ENCODE peak calls at places on chromosome 2, in eight cellular contexts. V is cardiac muscle cell; H is Caco-2; A is tibial nerve; E is T-helper 17 cell; M is naive thymus-derived CD4-positive, alpha-beta T cell; Q is body of pancreas; F is CD4-positive, CD25-positive, alpha-beta regulatory T cell. G is an unnamed sample. For H3K9me3, the result is how much of the 10 kb centered on the place peaks cover.

GRCh38 chr2:21633531-21634310 is 510.0 kb downstream of the TDRD15 start:
- DNase-seq in V (no peak), H (no peak), A (no peak), E (no peak), M (no peak), Q (no peak), F (no peak), G (no peak)

GRCh38 chr2:64675860-64676259 is 22.1 kb upstream of the SERTAD2 start:
- DNase-seq in V (no peak), H (no peak), A (no peak), E (no peak), M (no peak), Q (no peak), F (peak), G (no peak)

GRCh38 chr2:119137502-119137901 is 21.0 kb downstream of the C1QL2 start:
- DNase-seq in V (no peak), H (no peak), A (no peak), E (no peak), M (no peak), Q (no peak), F (no peak), G (no peak)

GRCh38 chr2:45973426-45973825 is 322.0 kb downstream of the PRKCE start:
- DNase-seq in V (no peak), H (no peak), A (no peak), E (no peak), M (no peak), Q (no peak), F (no peak), G (no peak)

GRCh38 chr2:98726735-98727368 is 4.1 kb downstream of the MGAT4A start:
- DNase-seq in V (no peak), H (no peak), A (no peak), E (no peak), M (no peak), Q (no peak), F (no peak), G (no peak)

GRCh38 chr2:185979546-185980071 is 241.0 kb downstream of the FSIP2 start:
- DNase-seq in V (no peak), H (peak), A (no peak), E (no peak), M (no peak), Q (no peak), F (no peak), G (no peak)

GRCh38 chr2:177335917-177336450 is 56.6 kb upstream of the AGPS start:
- DNase-seq in V (no peak), H (no peak), A (no peak), E (no peak), M (no peak), Q (no peak), F (no peak), G (no peak)

GRCh38 chr2:163701399-163702195 is 34.2 kb downstream of the FIGN start:
- DNase-seq in V (no peak), H (no peak), A (no peak), E (no peak), M (no peak), Q (no peak), F (no peak), G (no peak)

GRCh38 chr2:197850882-197851281 is 46.5 kb downstream of the PLCL1 start:
- DNase-seq in V (peak), H (no peak), A (no peak), E (no peak), M (no peak), Q (no peak), F (no peak), G (no peak)

GRCh38 chr2:46706264-46706983 is 209.2 kb downstream of the MCFD2 start:
- DNase-seq in V (no peak), H (no peak), A (no peak), E (no peak), M (no peak), Q (no peak), F (no peak), G (peak)

GRCh38 chr2:74373189-74373588 is 6.9 kb downstream of the DCTN1 start:
- DNase-seq in V (peak), H (no peak), A (peak), E (no peak), M (no peak), Q (peak), F (no peak), G (no peak)

GRCh38 chr2:9378433-9379371 is 44.6 kb downstream of the ITGB1BP1 start:
- DNase-seq in V (peak), H (no peak), A (peak), E (no peak), M (no peak), Q (peak), F (no peak), G (no peak)

GRCh38 chr2:152651834-152652233 is 65.4 kb downstream of the PRPF40A start:
- DNase-seq in V (no peak), H (no peak), A (no peak), E (no peak), M (no peak), Q (no peak), F (no peak), G (no peak)

GRCh38 chr2:237178396-237178795 is 92.7 kb downstream of the COPS8 start:
- DNase-seq in V (no peak), H (no peak), A (no peak), E (no peak), M (no peak), Q (no peak), F (no peak), G (no peak)

GRCh38 chr2:121239969-121240368 is 45.0 kb downstream of the TFCP2L1 start:
- DNase-seq in V (no peak), H (no peak), A (no peak), E (no peak), M (no peak), Q (no peak), F (no peak), G (no peak)

GRCh38 chr2:232146294-232146693 is 184.8 kb downstream of the DIS3L2 start:
- DNase-seq in V (no peak), H (no peak), A (no peak), E (no peak), M (no peak), Q (no peak), F (no peak), G (no peak)

GRCh38 chr2:42309366-42309765 is 51.7 kb downstream of the COX7A2L start:
- DNase-seq in V (no peak), H (no peak), A (no peak), E (no peak), M (no peak), Q (no peak), F (no peak), G (no peak)

GRCh38 chr2:74290466-74291216 is 52.6 kb downstream of the SLC4A5 start:
- DNase-seq in V (no peak), H (no peak), A (no peak), E (no peak), M (peak), Q (no peak), F (peak), G (no peak)

GRCh38 chr2:40488927-40489677 is 37.2 kb upstream of the SLC8A1 start:
- DNase-seq in V (peak), H (no peak), A (no peak), E (no peak), M (peak), Q (no peak), F (peak), G (no peak)

DNA sequence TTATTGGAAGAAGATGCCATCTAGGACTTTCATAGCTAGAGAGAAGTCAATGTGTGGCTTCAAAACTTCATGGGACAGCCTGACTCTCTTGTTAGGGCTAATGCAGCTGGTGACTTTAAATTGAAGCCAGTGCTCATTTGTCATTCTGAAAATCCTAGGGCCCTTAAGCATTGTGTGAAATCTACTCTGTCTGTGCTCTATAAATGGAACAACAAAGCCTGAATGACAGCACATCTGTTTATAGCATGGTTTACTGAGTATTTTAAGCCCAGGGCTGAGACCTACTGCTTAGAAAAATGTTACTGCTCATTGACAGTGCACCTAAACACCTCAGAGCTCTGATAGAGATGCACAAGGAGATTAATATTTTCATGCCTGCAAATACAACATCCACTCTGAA is 30.8 kb downstream of the ZNF892 start:
- DNase-seq in V (no peak), H (no peak), A (no peak), E (no peak), M (no peak), Q (no peak), F (no peak), G (no peak)
- H3K9me3 ChIP-seq in V (under half), H (under half), A (half or more), E (under half), M (under half), Q (under half), F (under half), G (under half)

GRCh38 chr2:220544049-220544448 is 916.6 kb downstream of the SLC4A3 start:
- DNase-seq in V (no peak), H (no peak), A (no peak), E (no peak), M (no peak), Q (no peak), F (no peak), G (no peak)
- H3K9me3 ChIP-seq in V (under half), H (under half), A (under half), E (under half), M (under half), Q (under half), F (under half), G (under half)

GRCh38 chr2:223923976-223924375 is 21.2 kb downstream of the WDFY1 start:
- DNase-seq in V (no peak), H (no peak), A (no peak), E (no peak), M (no peak), Q (no peak), F (no peak), G (no peak)
- H3K9me3 ChIP-seq in V (under half), H (under half), A (under half), E (under half), M (under half), Q (under half), F (under half), G (under half)

DNA sequence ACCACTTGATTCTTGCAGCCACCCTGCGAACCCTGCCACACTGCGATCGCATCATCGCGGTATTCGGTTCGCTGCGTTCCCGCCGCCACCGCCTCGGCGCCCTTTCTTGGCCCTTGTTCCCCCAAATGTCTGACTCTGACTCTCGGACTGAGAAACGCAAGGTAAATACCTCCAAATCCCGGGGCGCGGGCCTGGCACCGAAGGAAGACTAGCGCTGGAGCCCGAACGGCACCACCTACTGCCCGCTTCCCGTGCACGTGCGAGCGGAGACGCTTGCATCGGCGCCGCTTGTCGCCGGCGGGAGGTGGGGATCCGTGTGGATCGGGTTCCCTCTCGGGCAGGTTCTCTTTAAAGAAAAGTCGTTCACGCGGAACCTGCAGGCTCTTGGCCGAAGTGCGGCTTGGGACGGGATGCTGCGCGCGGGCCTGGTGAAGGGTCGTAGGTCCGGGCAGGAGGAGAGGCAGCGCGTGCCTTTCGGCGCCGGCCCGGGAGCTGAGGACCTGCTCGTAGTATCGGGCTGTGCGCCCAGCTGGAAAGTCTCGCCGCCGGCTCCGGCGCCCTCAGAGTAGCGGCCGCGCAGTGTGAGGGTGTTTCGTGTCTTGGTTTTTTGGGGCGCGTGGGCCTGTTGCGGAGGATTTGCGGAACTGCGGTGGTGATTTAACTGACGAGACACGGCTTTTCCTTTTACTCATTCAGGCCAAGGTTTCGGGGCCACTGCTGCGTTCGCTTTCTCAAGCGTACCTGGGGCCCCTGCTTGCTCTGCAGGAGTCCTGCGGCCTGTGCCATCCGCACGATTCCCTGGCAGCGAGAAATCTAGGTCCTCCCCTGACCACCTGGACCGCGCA is 536 bp downstream of the BCL2L11 start:
- DNase-seq in V (no peak), H (peak), A (peak), E (peak), M (peak), Q (peak), F (peak), G (peak)
- H3K9me3 ChIP-seq in V (under half), H (under half), A (under half), E (under half), M (under half), Q (under half), F (under half), G (under half)

G was measured in HAP-1.